ENCODE peak calls at places on chromosomes 16 and 17, in seven cellular contexts. S is suprapubic skin, M is OCI-LY7, H is thyroid gland, O is fibroblast of lung, J is SK-N-SH, E is PC-9. L is an unnamed sample.

GRCh38 chr16:70793851-70794502 is 7.0 kb downstream of the VAC14 start:
- DNase-seq in S (no peak), M (no peak), H (no peak), O (no peak), J (no peak), E (no peak), L (no peak)

GRCh38 chr17:9177212-9177611 is 155.9 kb downstream of the NTN1 start:
- DNase-seq in S (no peak), M (no peak), H (peak), O (no peak), J (no peak), E (no peak), L (no peak)

GRCh38 chr17:40615989-40616476 is 31.6 kb downstream of the SMARCE1 start:
- DNase-seq in S (no peak), M (no peak), H (no peak), O (no peak), J (no peak), E (no peak), L (no peak)

GRCh38 chr17:73010414-73010813 is 82.1 kb downstream of the SLC39A11 start:
- DNase-seq in S (no peak), M (no peak), H (no peak), O (no peak), J (no peak), E (no peak), L (no peak)

GRCh38 chr17:44546711-44547606 is 10.3 kb upstream of the FZD2 start:
- DNase-seq in S (no peak), M (no peak), H (no peak), O (peak), J (no peak), E (peak), L (no peak)

GRCh38 chr17:8953152-8953885 is 12.2 kb downstream of the PIK3R5 start:
- DNase-seq in S (peak), M (no peak), H (no peak), O (no peak), J (no peak), E (no peak), L (no peak)

GRCh38 chr16:29951966-29952365 is 9.9 kb upstream of the TMEM219 start:
- DNase-seq in S (no peak), M (no peak), H (no peak), O (no peak), J (no peak), E (no peak), L (no peak)

GRCh38 chr17:45048795-45049563 is 2.5 kb downstream of the DCAKD start:
- DNase-seq in S (no peak), M (peak), H (no peak), O (no peak), J (peak), E (no peak), L (no peak)

GRCh38 chr17:50169881-50170459 is 4.2 kb downstream of the SGCA start:
- DNase-seq in S (no peak), M (no peak), H (no peak), O (no peak), J (no peak), E (no peak), L (no peak)

GRCh38 chr17:50304781-50305404 is 30.6 kb downstream of the TMEM92 start:
- DNase-seq in S (peak), M (no peak), H (peak), O (peak), J (no peak), E (no peak), L (peak)

GRCh38 chr17:43219746-43220380 is 8.2 kb downstream of the TMEM106A start:
- DNase-seq in S (no peak), M (no peak), H (peak), O (no peak), J (no peak), E (no peak), L (no peak)

GRCh38 chr17:31479009-31479408 is 87.5 kb downstream of the RAB11FIP4 start:
- DNase-seq in S (no peak), M (no peak), H (no peak), O (no peak), J (no peak), E (no peak), L (no peak)

GRCh38 chr17:3895354-3895753 is 2.5 kb upstream of the CAMKK1 start:
- DNase-seq in S (no peak), M (peak), H (no peak), O (no peak), J (no peak), E (no peak), L (no peak)
- H3K27ac ChIP-seq in S (peak), M (no peak), H (peak), O (no peak), J (no peak), E (no peak), L (no peak)

GRCh38 chr16:81243927-81244326 is 5.4 kb downstream of the BCO1 start:
- DNase-seq in S (no peak), M (no peak), H (no peak), O (no peak), J (no peak), E (no peak), L (no peak)
- H3K4me3 ChIP-seq in S (no peak), M (no peak), H (no peak), O (no peak), J (no peak), E (no peak), L (no peak)

DNA sequence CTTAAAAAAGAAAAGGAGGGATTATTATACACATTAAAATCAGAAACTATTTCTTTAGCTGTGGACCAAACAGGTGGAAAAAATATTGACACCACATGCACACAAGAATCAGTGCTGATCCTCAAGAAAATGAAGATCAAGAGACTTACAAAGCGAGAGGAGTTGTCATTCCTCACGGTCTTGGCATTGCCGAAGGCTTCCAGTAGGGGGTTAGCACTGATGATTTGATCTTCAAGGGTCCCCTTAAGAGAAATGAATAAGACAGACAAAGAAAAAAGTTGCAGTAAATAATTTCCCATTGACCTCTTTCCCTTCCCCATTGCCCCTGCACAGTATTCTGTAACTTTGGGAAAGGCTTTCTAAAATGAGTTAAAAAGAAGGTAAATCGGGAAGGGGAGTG is 6.0 kb downstream of the MYH4 start:
- DNase-seq in S (no peak), M (peak), H (no peak), O (no peak), J (no peak), E (no peak), L (no peak)
- TF ChIP-seq CTCF in S (no peak), M (peak), H (no peak), O (no peak), J (no peak), E (no peak), L (peak)

GRCh38 chr16:27321013-27321960 is 7.5 kb downstream of the IL4R start:
- DNase-seq in S (no peak), M (no peak), H (no peak), O (no peak), J (no peak), E (peak), L (no peak)
- H3K27ac ChIP-seq in S (peak), M (no peak), H (peak), O (no peak), J (no peak), E (peak), L (no peak)

GRCh38 chr17:55302407-55302787 is 37.6 kb downstream of the HLF start:
- DNase-seq in S (no peak), M (no peak), H (no peak), O (no peak), J (no peak), E (no peak), L (no peak)
- H3K4me3 ChIP-seq in S (no peak), M (no peak), H (no peak), O (no peak), J (no peak), E (no peak), L (no peak)

DNA sequence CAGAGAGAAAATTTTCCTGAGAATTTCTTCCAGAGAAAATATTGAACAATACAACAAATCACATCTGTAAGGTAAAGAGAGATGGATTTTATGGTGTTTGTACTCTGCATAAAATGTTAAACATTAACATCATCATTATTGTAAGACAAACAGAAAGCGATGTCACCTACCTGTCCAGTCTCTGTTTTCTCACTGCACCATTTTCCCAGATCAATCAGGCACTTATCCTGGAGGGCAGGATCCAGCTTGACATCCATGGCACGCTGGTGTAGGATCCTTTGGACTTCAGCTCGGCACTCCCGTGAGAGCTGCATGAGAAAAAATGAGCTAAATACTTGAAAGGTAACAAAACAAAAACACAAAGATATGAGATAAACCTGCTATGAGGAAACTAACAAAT is 55.9 kb upstream of the CLEC18B start:
- DNase-seq in S (no peak), M (no peak), H (no peak), O (no peak), J (no peak), E (no peak), L (no peak)
- TF ChIP-seq CTCF in S (no peak), M (no peak), H (no peak), O (no peak), J (no peak), E (no peak), L (no peak)

GRCh38 chr17:77464988-77465357 is 324.2 kb downstream of the SEC14L1 start:
- DNase-seq in S (no peak), M (no peak), H (no peak), O (no peak), J (no peak), E (no peak), L (no peak)

GRCh38 chr17:77466140-77466539 is 325.4 kb downstream of the SEC14L1 start:
- DNase-seq in S (no peak), M (no peak), H (no peak), O (no peak), J (no peak), E (no peak), L (peak)

GRCh38 chr17:77467513-77467912 is 326.7 kb downstream of the SEC14L1 start:
- DNase-seq in S (no peak), M (no peak), H (no peak), O (no peak), J (no peak), E (no peak), L (no peak)

GRCh38 chr17:77465358-77466041 is 324.7 kb downstream of the SEC14L1 start:
- DNase-seq in S (no peak), M (peak), H (peak), O (peak), J (no peak), E (no peak), L (peak)

GRCh38 chr17:77466596-77467223 is 325.9 kb downstream of the SEC14L1 start:
- DNase-seq in S (no peak), M (no peak), H (no peak), O (no peak), J (no peak), E (no peak), L (peak)
- H3K27ac ChIP-seq in S (peak), M (peak), H (peak), O (peak), J (no peak), E (no peak), L (peak)

GRCh38 chr17:42135664-42136653 is 13.4 kb downstream of the HSPB9 start:
- DNase-seq in S (no peak), M (peak), H (peak), O (peak), J (no peak), E (peak), L (no peak)
- H3K4me3 ChIP-seq in S (no peak), M (peak), H (no peak), O (no peak), J (no peak), E (no peak), L (no peak)

GRCh38 chr17:81309859-81310839 is 15.0 kb upstream of the SLC38A10 start:
- DNase-seq in S (no peak), M (no peak), H (no peak), O (no peak), J (peak), E (no peak), L (no peak)

GRCh38 chr17:81308161-81308560 is 13.1 kb upstream of the SLC38A10 start:
- DNase-seq in S (no peak), M (no peak), H (no peak), O (no peak), J (no peak), E (no peak), L (no peak)

GRCh38 chr17:81310963-81311550 is 15.9 kb upstream of the SLC38A10 start:
- DNase-seq in S (no peak), M (no peak), H (no peak), O (no peak), J (peak), E (no peak), L (no peak)

GRCh38 chr17:81307636-81308035 is 12.5 kb upstream of the SLC38A10 start:
- DNase-seq in S (no peak), M (no peak), H (no peak), O (no peak), J (no peak), E (no peak), L (no peak)

GRCh38 chr17:81309140-81309858 is 14.2 kb upstream of the SLC38A10 start:
- DNase-seq in S (peak), M (no peak), H (peak), O (peak), J (peak), E (peak), L (peak)
- TF ChIP-seq CTCF in S (peak), M (peak), H (peak), O (peak), J (peak), E (peak), L (peak)

GRCh38 chr16:81158964-81159363 is 62.8 kb upstream of the GCSH start:
- DNase-seq in S (no peak), M (no peak), H (no peak), O (no peak), J (no peak), E (no peak), L (peak)
- H3K27ac ChIP-seq in S (no peak), M (no peak), H (no peak), O (no peak), J (no peak), E (no peak), L (no peak)

L was measured in neural progenitor cell.